ENCODE peak calls at places on chromosomes 6 and 20, in six cellular contexts. F, J, B, S, K and U are unnamed samples.

GRCh38 chr6:168793649-168794048 is 352.7 kb downstream of the SMOC2 start:
- DNase-seq in F (no peak), J (no peak), B (no peak), S (no peak), K (no peak), U (no peak)

GRCh38 chr6:167302796-167303195 is 11.7 kb downstream of the UNC93A start:
- DNase-seq in F (no peak), J (no peak), B (no peak), S (no peak), K (no peak), U (no peak)

GRCh38 chr6:36616888-36617521 is 22.8 kb downstream of the SRSF3 start:
- DNase-seq in F (no peak), J (no peak), B (no peak), S (no peak), K (no peak), U (no peak)

GRCh38 chr20:39547546-39548410 is 585.6 kb downstream of the DHX35 start:
- DNase-seq in F (no peak), J (no peak), B (no peak), S (peak; percentile 18), K (no peak), U (no peak)

GRCh38 chr6:24614048-24614420 is 32.0 kb downstream of the KIAA0319 start:
- DNase-seq in F (no peak), J (no peak), B (no peak), S (no peak), K (no peak), U (no peak)

GRCh38 chr6:145669627-145670034 is 65.7 kb downstream of the EPM2A start:
- DNase-seq in F (no peak), J (no peak), B (peak; percentile 86), S (no peak), K (no peak), U (peak; percentile 59)

GRCh38 chr6:169854083-169854725 is 102.8 kb downstream of the ERMARD start:
- DNase-seq in F (no peak), J (no peak), B (no peak), S (no peak), K (no peak), U (no peak)

GRCh38 chr6:2656460-2657064 is 94.2 kb downstream of the MYLK4 start:
- DNase-seq in F (no peak), J (no peak), B (no peak), S (no peak), K (no peak), U (no peak)

GRCh38 chr6:108157972-108158441 is 7.8 kb upstream of the NR2E1 start:
- DNase-seq in F (peak; percentile 63), J (no peak), B (no peak), S (no peak), K (peak; percentile 78), U (no peak)

GRCh38 chr6:125511809-125512341 is 210.1 kb upstream of the HDDC2 start:
- DNase-seq in F (no peak), J (no peak), B (no peak), S (no peak), K (no peak), U (peak; percentile 53)

GRCh38 chr20:40564997-40565680 is 123.9 kb downstream of the MAFB start:
- DNase-seq in F (no peak), J (no peak), B (peak; percentile 51), S (peak; percentile 61), K (no peak), U (peak; percentile 85)

GRCh38 chr6:169921853-169922779 is 170.7 kb downstream of the ERMARD start:
- DNase-seq in F (no peak), J (no peak), B (no peak), S (no peak), K (no peak), U (no peak)

GRCh38 chr20:4726710-4727391 is 5.1 kb downstream of the PRND start:
- DNase-seq in F (no peak), J (no peak), B (peak; percentile 82), S (peak; percentile 23), K (no peak), U (peak; percentile 62)

GRCh38 chr6:71724456-71725180 is 161.7 kb upstream of the RIMS1 start:
- DNase-seq in F (no peak), J (no peak), B (no peak), S (no peak), K (no peak), U (no peak)

GRCh38 chr20:51128198-51128597 is 105.3 kb upstream of the KCNG1 start:
- DNase-seq in F (peak; percentile 9), J (no peak), B (peak; percentile 97), S (no peak), K (no peak), U (peak; percentile 92)

GRCh38 chr6:111423960-111424846 is 58.8 kb downstream of the REV3L start:
- DNase-seq in F (no peak), J (no peak), B (peak; percentile 10), S (no peak), K (no peak), U (peak; percentile 32)

GRCh38 chr20:1033751-1034419 is 31.8 kb upstream of the RSPO4 start:
- DNase-seq in F (no peak), J (no peak), B (no peak), S (no peak), K (no peak), U (no peak)

GRCh38 chr6:120489941-120490340 is 844.3 kb downstream of the TBC1D32 start:
- DNase-seq in F (no peak), J (no peak), B (no peak), S (peak; percentile 33), K (no peak), U (no peak)

GRCh38 chr6:114096553-114097172 is 125.7 kb upstream of the HDAC2 start:
- DNase-seq in F (no peak), J (no peak), B (peak; percentile 28), S (peak; percentile 35), K (peak; percentile 3), U (peak; percentile 29)

GRCh38 chr20:57809661-57810172 is 99.9 kb upstream of the PMEPA1 start:
- DNase-seq in F (no peak), J (no peak), B (no peak), S (peak; percentile 23), K (no peak), U (no peak)

DNA sequence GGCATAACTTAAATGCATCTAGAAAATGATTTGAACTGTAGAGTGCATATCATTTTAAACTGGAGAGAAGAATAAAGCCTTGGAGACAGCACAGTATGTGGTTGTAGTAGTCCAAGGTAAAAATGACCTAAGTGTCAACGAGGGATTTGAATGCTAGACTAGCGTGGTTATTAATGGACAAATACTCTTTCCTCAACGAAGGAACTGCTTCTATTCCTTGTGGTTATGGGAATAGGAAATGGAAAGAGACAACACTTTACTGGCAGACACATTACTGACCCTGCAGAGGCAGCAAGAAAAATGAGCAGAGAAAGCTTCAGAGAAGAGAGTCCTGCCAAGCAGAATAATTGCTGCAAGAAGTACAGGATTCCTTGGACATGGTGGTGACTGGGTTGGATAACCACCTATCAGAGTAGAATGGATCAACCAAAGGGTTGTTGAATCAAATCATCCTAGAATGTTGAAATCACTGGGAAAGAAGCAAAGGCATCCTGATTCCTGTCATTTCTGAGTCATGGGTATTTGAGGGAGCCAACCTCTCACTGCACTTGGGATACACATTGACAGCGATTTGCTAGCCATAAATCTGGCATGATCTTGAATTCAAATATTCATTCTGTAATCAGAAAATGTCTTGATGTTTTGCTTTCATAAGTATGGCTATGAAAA is 258.1 kb upstream of the EPHA7 start:
- DNase-seq in F (no peak), J (no peak), B (no peak), S (peak; percentile 4), K (no peak), U (peak; percentile 53)
- H2AK5ac ChIP-seq in F (no peak overlapping the region), J (no peak overlapping the region), B (no peak overlapping the region), S (no peak overlapping the region), K (no peak overlapping the region), U (no peak overlapping the region)

DNA sequence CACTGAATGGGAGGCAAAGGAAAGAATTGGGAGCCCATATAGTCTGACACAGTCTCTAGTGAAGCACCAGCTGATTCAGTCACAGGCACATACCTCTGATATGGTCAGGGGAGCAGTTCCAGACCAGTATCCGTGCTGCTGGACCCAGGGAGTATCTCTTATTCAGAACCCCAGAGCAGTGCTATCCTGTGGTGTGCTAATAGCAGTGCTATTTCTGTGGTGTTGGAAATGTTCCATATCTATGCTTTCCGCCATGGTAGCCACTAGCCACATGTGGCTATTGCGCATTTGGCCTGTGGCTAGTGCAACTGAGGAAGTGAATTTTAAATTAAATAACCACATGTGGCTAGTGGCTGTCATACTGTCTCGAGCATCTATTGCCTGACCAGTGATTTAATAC is 11.0 kb downstream of the SCUBE3 start:
- DNase-seq in F (no peak), J (no peak), B (no peak), S (no peak), K (no peak), U (no peak)
- H3K27ac ChIP-seq in F (no peak overlapping the region), J (no peak overlapping the region), B (no peak overlapping the region), S (no peak overlapping the region), K (no peak overlapping the region), U (no peak overlapping the region)

GRCh38 chr6:148803979-148804378 is 57.1 kb downstream of the UST start:
- DNase-seq in F (no peak), J (no peak), B (peak; percentile 44), S (no peak), K (no peak), U (no peak)
- H2BK120ac ChIP-seq in F (no peak overlapping the region), J (no peak overlapping the region), B (no peak overlapping the region), S (no peak overlapping the region), K (no peak overlapping the region), U (no peak overlapping the region)

GRCh38 chr6:135941275-135941674 is 89.8 kb downstream of the PDE7B start:
- DNase-seq in F (no peak), J (no peak), B (peak; percentile 66), S (no peak), K (no peak), U (peak; percentile 30)

GRCh38 chr6:135946674-135947073 is 95.2 kb downstream of the PDE7B start:
- DNase-seq in F (no peak), J (no peak), B (no peak), S (no peak), K (no peak), U (no peak)

GRCh38 chr6:135940783-135941182 is 89.3 kb downstream of the PDE7B start:
- DNase-seq in F (no peak), J (no peak), B (no peak), S (no peak), K (no peak), U (no peak)

GRCh38 chr6:135939216-135939610 is 87.7 kb downstream of the PDE7B start:
- DNase-seq in F (no peak), J (no peak), B (no peak), S (no peak), K (no peak), U (no peak)

DNA sequence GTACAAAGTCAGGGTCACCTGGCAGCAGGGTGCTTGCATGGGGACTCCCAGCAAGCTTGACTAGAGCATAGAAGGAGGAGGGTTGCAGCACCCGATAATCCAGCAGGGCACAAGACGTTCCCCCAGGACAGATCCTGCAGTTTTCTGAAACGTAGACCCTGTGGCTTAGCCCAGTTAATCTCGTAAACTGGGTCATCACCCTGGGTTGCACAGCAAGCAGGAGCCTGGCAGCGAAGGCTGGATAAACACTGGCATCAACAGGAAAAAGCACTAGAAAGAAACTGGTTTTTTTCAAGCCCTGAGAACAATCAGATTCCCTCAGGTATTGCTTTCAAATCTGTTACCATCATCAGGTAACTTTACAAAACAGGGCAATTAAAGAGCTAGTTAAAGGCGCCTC is 92.6 kb downstream of the PDE7B start:
- DNase-seq in F (no peak), J (no peak), B (no peak), S (no peak), K (no peak), U (no peak)
- H2AK5ac ChIP-seq in F (no peak overlapping the region), J (no peak overlapping the region), B (no peak overlapping the region), S (no peak overlapping the region), K (no peak overlapping the region), U (no peak overlapping the region)